ENCODE peak calls at places on chromosome 4, in five cellular contexts. D is pancreas, O is NCI-H2081, X is hepatocyte, Q is anterior cingulate cortex. T is an unnamed sample.
A peak's percentile ranks its signal among the peaks of the same experiment; 100 is the strongest.

GRCh38 chr4:54065282-54066087 is 1.1 kb upstream of the CHIC2 start:
- DNase-seq in D (no peak), Q (no peak), X (no peak), O (no peak), T (no peak)

GRCh38 chr4:163243297-163243981 is 76.7 kb upstream of the NAF1 start:
- DNase-seq in X (no peak), O (no peak), D (no peak), Q (no peak), T (no peak)

GRCh38 chr4:175470141-175470540 is 341.9 kb downstream of the GPM6A start:
- DNase-seq in O (no peak), Q (no peak), D (no peak), X (no peak), T (no peak)

GRCh38 chr4:187227907-187228699 is 504.4 kb upstream of the FAT1 start:
- DNase-seq in O (no peak), D (no peak), X (peak; percentile 16), Q (no peak), T (no peak)

GRCh38 chr4:81196126-81196650 is 18.8 kb downstream of the PRKG2 start:
- DNase-seq in X (peak; percentile 36), D (no peak), O (no peak), Q (no peak), T (no peak)

GRCh38 chr4:57205580-57205979 is 95.4 kb upstream of the IGFBP7 start:
- DNase-seq in Q (no peak), O (no peak), X (no peak), D (no peak), T (no peak)

GRCh38 chr4:112296949-112297483 is at the start of gene ALPK1:
- DNase-seq in O (no peak), D (no peak), X (peak; percentile 83), Q (no peak), T (peak; percentile 91)

GRCh38 chr4:26484538-26484937 is 5.7 kb downstream of the CCKAR start:
- DNase-seq in X (no peak), D (no peak), O (no peak), Q (no peak), T (no peak)

GRCh38 chr4:105630670-105631655 is 77.5 kb downstream of the INTS12 start:
- DNase-seq in O (no peak), Q (no peak), D (no peak), X (no peak), T (no peak)

GRCh38 chr4:142817442-142817841 is 28.7 kb downstream of the INPP4B start:
- DNase-seq in X (no peak), Q (no peak), D (no peak), O (no peak), T (peak; percentile 67)

GRCh38 chr4:119136541-119136940 is 909 bp downstream of the MYOZ2 start:
- DNase-seq in X (no peak), Q (no peak), O (no peak), D (no peak), T (peak; percentile 26)

GRCh38 chr4:184816962-184817361 is 8.8 kb downstream of the ACSL1 start:
- DNase-seq in X (no peak), Q (no peak), D (no peak), O (no peak), T (no peak)

GRCh38 chr4:26410385-26411293 is 79.6 kb downstream of the CCKAR start:
- DNase-seq in Q (no peak), O (peak; percentile 57), D (no peak), X (peak; percentile 56), T (peak; percentile 73)

GRCh38 chr4:183757105-183757504 is 98.0 kb downstream of the TRAPPC11 start:
- DNase-seq in Q (no peak), X (no peak), D (no peak), O (no peak), T (no peak)

GRCh38 chr4:145909331-145909730 is 29.3 kb downstream of the ZNF827 start:
- DNase-seq in D (no peak), O (no peak), Q (no peak), X (no peak), T (peak; percentile 45)

GRCh38 chr4:142473218-142473959 is 372.7 kb downstream of the INPP4B start:
- DNase-seq in X (no peak), O (no peak), Q (no peak), D (peak; percentile 50), T (peak; percentile 12)